ENCODE peak calls at places on chromosome 19, in five cellular contexts. R, W, B, G and F are unnamed samples.

GRCh38 chr19:35868172-35868822 is at the start of gene APLP1:
- DNase-seq in G (peak; percentile 14), B (no peak), W (peak; percentile 92), R (peak; percentile 83), F (no peak)

GRCh38 chr19:19154768-19155494 is 15.1 kb downstream of the MEF2B start:
- DNase-seq in B (no peak), W (no peak), G (no peak), R (no peak), F (no peak)

GRCh38 chr19:45473366-45474190 is 5.8 kb downstream of the FOSB start:
- DNase-seq in R (no peak), G (no peak), W (no peak), B (no peak), F (no peak)

GRCh38 chr19:15633122-15633521 is 7.6 kb upstream of the CYP4F3 start:
- DNase-seq in W (no peak), R (no peak), B (no peak), G (no peak), F (no peak)

GRCh38 chr19:43526884-43527859 is at the start of gene ETHE1:
- DNase-seq in G (peak; percentile 44), R (peak; percentile 87), W (peak; percentile 92), B (no peak), F (no peak)

GRCh38 chr19:11659612-11660011 is 62.3 kb downstream of the ZNF627 start:
- DNase-seq in W (peak; percentile 51), G (peak; percentile 15), B (no peak), R (peak; percentile 39), F (no peak)

GRCh38 chr19:51784922-51785690 is 9.9 kb upstream of the FPR3 start:
- DNase-seq in B (peak; percentile 32), G (no peak), W (no peak), R (peak; percentile 75), F (no peak)

GRCh38 chr19:10122066-10122465 is 2.4 kb upstream of the EIF3G start:
- DNase-seq in B (no peak), R (no peak), W (no peak), G (no peak), F (no peak)

GRCh38 chr19:383922-384800 is 24.8 kb downstream of the C2CD4C start:
- DNase-seq in R (peak; percentile 47), B (peak; percentile 27), G (peak; percentile 22), W (peak; percentile 84), F (no peak)

GRCh38 chr19:11373166-11373884 is 1.1 kb upstream of the SWSAP1 start:
- DNase-seq in B (no peak), W (peak; percentile 86), G (no peak), R (peak; percentile 43), F (no peak)

GRCh38 chr19:15437355-15438123 is 12.2 kb downstream of the WIZ start:
- DNase-seq in B (no peak), G (peak; percentile 47), R (no peak), W (no peak), F (no peak)

GRCh38 chr19:40033989-40034560 is 22.0 kb downstream of the ZNF780B start:
- DNase-seq in G (no peak), R (no peak), B (no peak), W (no peak), F (no peak)

GRCh38 chr19:45615795-45616708 is 14.0 kb upstream of the GPR4 start:
- DNase-seq in W (peak; percentile 96), G (peak; percentile 62), B (peak; percentile 48), R (peak; percentile 97), F (peak; percentile 97)

GRCh38 chr19:21197589-21198295 is 55.9 kb downstream of the ZNF431 start:
- DNase-seq in G (no peak), R (peak; percentile 74), B (no peak), W (no peak), F (no peak)

GRCh38 chr19:21402303-21402985 is 5.5 kb downstream of the ZNF493 start:
- DNase-seq in W (no peak), R (no peak), G (no peak), B (no peak), F (no peak)

GRCh38 chr19:27974082-27974513 is 1238.9 kb downstream of the UQCRFS1 start:
- DNase-seq in R (peak; percentile 25), B (peak; percentile 25), W (peak; percentile 8), G (peak; percentile 2), F (no peak)

GRCh38 chr19:10289167-10289835 is 451 bp upstream of the ICAM5 start:
- DNase-seq in R (peak; percentile 94), G (peak; percentile 53), B (no peak), W (peak; percentile 68), F (peak; percentile 77)

GRCh38 chr19:51066816-51067215 is 1.9 kb upstream of the KLK13 start:
- DNase-seq in R (no peak), B (no peak), G (no peak), W (no peak), F (no peak)

GRCh38 chr19:31436121-31436776 is 87.0 kb upstream of the TSHZ3 start:
- DNase-seq in R (no peak), B (no peak), G (no peak), W (no peak), F (no peak)

GRCh38 chr19:30001301-30001700 is 59.3 kb downstream of the URI1 start:
- DNase-seq in R (no peak), W (no peak), G (no peak), B (no peak), F (no peak)

GRCh38 chr19:3604987-3605343 is 1.7 kb downstream of the TBXA2R start:
- DNase-seq in R (no peak), B (peak; percentile 11), W (no peak), G (no peak), F (no peak)
- TF ChIP-seq RAD21 in R (no peak), B (no peak), W (no peak), G (no peak), F (no peak)

DNA sequence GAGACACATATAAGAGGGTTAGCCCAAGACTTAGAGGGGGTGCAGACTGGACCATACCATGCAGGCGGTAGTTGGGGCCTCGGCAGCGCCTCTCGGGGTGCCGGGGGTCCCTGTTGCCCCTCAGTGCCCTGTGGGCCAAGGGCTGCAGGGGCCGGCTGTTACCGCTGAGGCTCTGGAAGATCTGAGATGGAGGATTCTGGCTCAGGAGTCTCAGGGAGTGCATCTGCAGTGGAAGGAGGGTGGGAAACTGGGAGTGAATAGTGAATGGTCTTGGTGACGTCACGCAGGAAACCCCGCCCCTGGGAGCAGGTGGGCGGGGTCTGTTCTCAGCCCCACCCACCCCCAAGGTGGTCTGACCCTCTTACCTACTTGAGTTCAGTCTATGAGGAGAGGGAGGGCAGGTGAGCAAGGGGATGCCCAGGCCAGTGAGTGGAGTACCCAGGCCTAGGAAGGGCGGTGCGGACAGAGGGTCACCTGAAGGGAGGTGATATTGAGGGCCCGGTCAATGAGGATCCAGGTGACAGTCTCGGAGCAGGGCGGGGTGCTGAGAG is 1.7 kb upstream of the DBP start:
- DNase-seq in G (no peak), R (peak; percentile 82), W (peak; percentile 69), B (no peak), F (no peak)
- TF ChIP-seq ZBTB33 in G (no peak), R (peak; percentile 24), W (no peak), B (no peak), F (no peak)

GRCh38 chr19:7888145-7888825 is at the start of gene LRRC8E:
- DNase-seq in W (peak; percentile 24), G (peak; percentile 59), R (peak; percentile 89), B (no peak), F (no peak)
- TF ChIP-seq RAD21 in W (no peak), G (no peak), R (no peak), B (no peak), F (no peak)

GRCh38 chr19:54654447-54655321 is 8.1 kb upstream of the LILRB4 start:
- DNase-seq in W (no peak), B (no peak), G (no peak), R (peak; percentile 69), F (peak; percentile 16)
- TF ChIP-seq ZBTB33 in W (no peak), B (no peak), G (no peak), R (no peak), F (no peak)

DNA sequence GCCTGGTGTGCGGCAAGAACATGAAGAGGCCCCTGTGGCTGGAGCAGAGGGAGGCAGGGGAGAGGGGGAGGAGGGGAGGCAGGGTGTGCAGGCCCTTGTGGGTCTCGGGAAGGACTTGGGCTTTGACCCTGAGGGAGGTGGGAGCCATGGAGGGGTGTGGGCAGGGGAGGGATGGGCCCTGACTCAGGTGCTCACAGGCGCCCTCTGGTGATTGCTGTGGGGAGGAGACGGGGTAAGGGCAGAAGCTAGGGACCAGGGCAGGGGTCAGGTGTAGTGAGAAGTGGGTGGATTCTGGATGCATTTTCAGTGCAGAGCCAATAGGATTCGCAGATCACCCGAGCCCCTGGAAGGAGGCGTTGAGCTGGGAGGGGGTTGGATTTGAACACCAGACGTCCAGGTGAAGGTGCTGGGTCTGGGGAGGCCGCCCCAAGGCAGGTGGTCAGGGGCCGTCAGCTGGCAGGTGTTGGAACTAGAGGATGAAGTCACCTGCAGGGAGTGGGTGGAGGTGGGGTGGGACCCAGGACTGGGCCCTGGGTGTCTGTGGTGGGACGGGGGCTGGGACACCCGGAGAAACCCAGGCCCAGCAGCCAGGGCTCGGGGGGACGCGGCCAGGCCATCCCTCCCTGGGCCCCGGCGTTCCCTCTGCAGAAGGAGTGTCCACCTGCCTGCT is 185.4 kb downstream of the KDM4B start:
- DNase-seq in R (peak; percentile 76), W (peak; percentile 82), G (peak; percentile 52), B (no peak), F (no peak)
- TF ChIP-seq RAD21 in R (no peak), W (peak; percentile 43), G (no peak), B (peak; percentile 35), F (peak; percentile 27)